ENCODE peak calls at places on chromosomes 2 and 18, in six cellular contexts. Z is chondrocyte, M is AG04449, V is kidney, W is fibroblast of mammary gland, Y is astrocyte of the spinal cord. J is an unnamed sample.

GRCh38 chr2:72024451-72025175 is 123.0 kb downstream of the CYP26B1 start:
- DNase-seq in V (no peak), W (no peak), Y (no peak), Z (peak), M (no peak), J (no peak)

GRCh38 chr2:67295851-67296250 is 101.3 kb upstream of the ETAA1 start:
- DNase-seq in M (no peak), V (no peak), Y (no peak), W (peak), Z (no peak), J (peak)

GRCh38 chr2:106885981-106886915 is at the start of gene ST6GAL2:
- DNase-seq in W (no peak), Z (peak), V (peak), M (no peak), Y (peak), J (no peak)

GRCh38 chr2:88880441-88880953 is 189.0 kb downstream of the RPIA start:
- DNase-seq in Y (peak), Z (no peak), V (no peak), W (peak), M (no peak), J (peak)

GRCh38 chr2:156356006-156356764 is 23.7 kb upstream of the NR4A2 start:
- DNase-seq in Z (no peak), V (no peak), W (peak), M (no peak), Y (peak), J (no peak)

GRCh38 chr18:46657115-46657955 is at the start of gene LOXHD1:
- DNase-seq in Z (no peak), Y (no peak), V (no peak), W (no peak), M (no peak), J (no peak)

GRCh38 chr2:216714412-216714775 is 19.0 kb upstream of the IGFBP5 start:
- DNase-seq in W (peak), Y (peak), M (no peak), Z (no peak), V (no peak), J (no peak)

GRCh38 chr2:120722603-120723421 is 12.9 kb upstream of the GLI2 start:
- DNase-seq in W (peak), V (no peak), M (peak), Z (peak), Y (peak), J (no peak)

GRCh38 chr18:59696311-59697235 is 650 bp downstream of the CCBE1 start:
- DNase-seq in Y (peak), W (peak), Z (no peak), M (no peak), V (no peak), J (no peak)

GRCh38 chr2:223122706-223123265 is 70.8 kb downstream of the KCNE4 start:
- DNase-seq in M (no peak), Z (no peak), Y (no peak), V (no peak), W (no peak), J (no peak)

GRCh38 chr2:191245046-191245868 is at the start of gene MYO1B:
- DNase-seq in Z (no peak), Y (peak), V (peak), M (no peak), W (peak), J (peak)

GRCh38 chr2:38377501-38378258 is 607 bp upstream of the ATL2 start:
- DNase-seq in Z (no peak), M (no peak), Y (peak), W (peak), V (no peak), J (no peak)

GRCh38 chr2:225379861-225380260 is 19.6 kb upstream of the NYAP2 start:
- DNase-seq in M (no peak), W (no peak), V (no peak), Z (no peak), Y (no peak), J (no peak)

GRCh38 chr2:128319773-128320608 is 1.3 kb upstream of the HS6ST1 start:
- DNase-seq in M (no peak), V (peak), Z (peak), W (no peak), Y (no peak), J (peak)

GRCh38 chr2:10901160-10901559 is 10.6 kb upstream of the KCNF1 start:
- DNase-seq in Y (no peak), V (no peak), Z (no peak), W (peak), M (no peak), J (no peak)

GRCh38 chr18:22678486-22678885 is 254.6 kb upstream of the RBBP8 start:
- DNase-seq in Y (peak), W (no peak), V (peak), M (no peak), Z (no peak), J (no peak)

GRCh38 chr18:34990571-34990970 is 50.6 kb upstream of the MAPRE2 start:
- DNase-seq in V (no peak), W (peak), Y (peak), Z (no peak), M (no peak), J (no peak)

GRCh38 chr18:7174359-7175107 is 56.4 kb upstream of the LRRC30 start:
- DNase-seq in Z (no peak), Y (no peak), M (no peak), W (peak), V (no peak), J (peak)

GRCh38 chr2:64937341-64938230 is 51.6 kb upstream of the SLC1A4 start:
- DNase-seq in Y (no peak), M (no peak), Z (no peak), V (peak), W (no peak), J (no peak)

GRCh38 chr2:197911667-197912066 is 107.3 kb downstream of the PLCL1 start:
- DNase-seq in Z (no peak), M (no peak), Y (no peak), V (no peak), W (no peak), J (no peak)

GRCh38 chr2:64661770-64662169 is 8.1 kb upstream of the SERTAD2 start:
- DNase-seq in V (no peak), Y (no peak), M (no peak), W (no peak), Z (no peak), J (no peak)

GRCh38 chr2:152863826-152864225 is 145.4 kb downstream of the ARL6IP6 start:
- DNase-seq in V (no peak), W (no peak), Z (no peak), Y (no peak), M (no peak), J (no peak)

GRCh38 chr18:43893001-43893637 is 615.8 kb upstream of the SYT4 start:
- DNase-seq in Z (no peak), V (no peak), Y (peak), W (peak), M (peak), J (no peak)

GRCh38 chr2:240793313-240794177 is 26.5 kb downstream of the KIF1A start:
- DNase-seq in V (peak), W (no peak), Z (no peak), M (no peak), Y (no peak), J (no peak)

GRCh38 chr2:168365094-168365621 is 90.9 kb upstream of the CERS6 start:
- DNase-seq in V (no peak), Y (no peak), M (no peak), Z (no peak), W (no peak), J (no peak)

GRCh38 chr2:144452169-144453038 is 67.5 kb downstream of the ZEB2 start:
- DNase-seq in V (no peak), Y (peak), M (no peak), W (no peak), Z (no peak), J (no peak)

GRCh38 chr2:232389327-232389726 is 10.8 kb downstream of the ALPP start:
- DNase-seq in M (no peak), W (no peak), Z (peak), Y (peak), V (no peak), J (no peak)

GRCh38 chr2:230429513-230429912 is 13.5 kb downstream of the SP100 start:
- DNase-seq in W (no peak), Z (no peak), V (no peak), Y (no peak), M (no peak), J (no peak)

GRCh38 chr18:48774941-48775340 is 175.8 kb downstream of the SMAD7 start:
- DNase-seq in M (no peak), W (no peak), V (no peak), Z (no peak), Y (no peak), J (no peak)

GRCh38 chr2:68767031-68767961 is 32.7 kb downstream of the ARHGAP25 start:
- DNase-seq in Z (no peak), W (no peak), Y (no peak), V (no peak), M (no peak), J (no peak)

GRCh38 chr2:150167711-150168110 is 319.8 kb downstream of the RND3 start:
- DNase-seq in V (no peak), Z (no peak), Y (peak), W (peak), M (no peak), J (no peak)

GRCh38 chr18:13570856-13571495 is 155.4 kb downstream of the FAM210A start:
- DNase-seq in Z (no peak), W (peak), M (no peak), Y (peak), V (no peak), J (no peak)

DNA sequence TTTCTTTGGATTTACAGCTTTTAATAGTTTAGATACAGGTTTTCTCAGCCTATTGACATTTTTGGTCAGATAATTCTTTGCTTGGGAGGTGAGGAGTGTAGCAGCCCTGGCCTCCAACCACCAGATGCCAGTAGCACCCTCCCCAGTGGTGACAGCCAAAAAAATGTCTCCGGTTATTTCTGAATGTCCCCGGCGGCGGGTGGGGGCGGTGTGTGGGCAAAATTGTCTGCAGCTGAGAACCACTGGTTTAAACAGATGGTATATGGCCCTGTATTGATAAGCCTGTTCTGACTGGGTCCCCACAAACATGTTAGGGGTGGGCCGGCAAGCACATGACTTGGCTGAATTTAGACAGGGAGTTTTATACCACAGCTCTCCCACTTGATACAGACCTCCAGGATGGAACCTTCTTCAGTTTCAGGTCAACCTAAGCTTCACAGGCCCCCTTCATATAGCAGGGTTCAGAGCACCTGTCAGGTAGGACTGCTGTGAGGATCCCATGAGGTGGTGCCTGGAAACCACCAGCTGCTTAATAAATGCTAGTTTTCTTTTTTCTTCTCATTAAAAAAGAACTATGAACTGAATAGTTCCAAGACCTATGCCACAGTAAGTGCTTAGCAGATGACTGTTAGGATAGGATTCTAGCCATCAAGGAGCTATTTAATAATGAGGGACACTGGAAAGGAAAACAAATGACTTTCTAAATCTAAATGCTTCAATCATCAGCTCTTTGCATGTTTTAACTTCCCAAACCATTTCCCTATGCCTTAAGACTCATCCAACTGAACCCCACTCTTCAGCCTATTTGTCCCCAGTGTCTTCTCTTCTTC is 18.1 kb downstream of the LPIN2 start:
- DNase-seq in M (no peak), W (no peak), Z (no peak), Y (no peak), V (no peak), J (peak)
- TF ChIP-seq CTCF in M (peak), W (peak), Z (peak), Y (no peak), V (peak), J (peak)

GRCh38 chr2:49251766-49252165 is 97.5 kb upstream of the FSHR start:
- DNase-seq in Z (no peak), M (peak), W (peak), Y (peak), V (no peak), J (no peak)

GRCh38 chr2:49259926-49260325 is 105.6 kb upstream of the FSHR start:
- DNase-seq in Y (no peak), M (no peak), V (no peak), W (no peak), Z (no peak), J (no peak)

GRCh38 chr2:49254401-49254800 is 100.1 kb upstream of the FSHR start:
- DNase-seq in V (no peak), M (no peak), Y (no peak), Z (no peak), W (no peak), J (no peak)

GRCh38 chr2:49251251-49251650 is 96.9 kb upstream of the FSHR start:
- DNase-seq in Z (no peak), M (no peak), W (no peak), Y (no peak), V (no peak), J (no peak)

GRCh38 chr2:49255325-49256023 is 101.2 kb upstream of the FSHR start:
- DNase-seq in M (no peak), W (peak), Y (no peak), V (no peak), Z (no peak), J (no peak)
- TF ChIP-seq CTCF in M (no peak), W (peak), Y (no peak), V (no peak), Z (peak), J (no peak)

GRCh38 chr2:8653485-8653884 is 28.4 kb upstream of the ID2 start:
- DNase-seq in Z (no peak), M (no peak), Y (no peak), V (peak), W (no peak), J (no peak)
- TF ChIP-seq CTCF in Z (no peak), M (no peak), Y (no peak), V (no peak), W (no peak), J (no peak)

GRCh38 chr2:60820416-60821132 is 60.8 kb upstream of the REL start:
- DNase-seq in M (no peak), V (no peak), W (no peak), Y (no peak), Z (no peak), J (no peak)
- TF ChIP-seq CTCF in M (no peak), V (no peak), W (no peak), Y (no peak), Z (no peak), J (no peak)

GRCh38 chr2:54329482-54330225 is 73.6 kb upstream of the TSPYL6 start:
- DNase-seq in Z (no peak), Y (peak), V (no peak), M (no peak), W (no peak), J (no peak)
- TF ChIP-seq CTCF in Z (no peak), Y (no peak), V (no peak), M (no peak), W (no peak), J (no peak)

GRCh38 chr2:177616066-177616465 is 223.5 kb downstream of the AGPS start:
- DNase-seq in M (no peak), W (no peak), V (no peak), Z (no peak), Y (no peak), J (no peak)

GRCh38 chr2:177616731-177617130 is 224.2 kb downstream of the AGPS start:
- DNase-seq in M (no peak), V (no peak), Y (no peak), W (no peak), Z (no peak), J (no peak)

GRCh38 chr2:177622516-177622915 is 229.9 kb downstream of the AGPS start:
- DNase-seq in Z (no peak), W (no peak), M (no peak), Y (no peak), V (no peak), J (no peak)

GRCh38 chr2:177617849-177618248 is 225.3 kb downstream of the AGPS start:
- DNase-seq in V (no peak), W (no peak), Y (no peak), M (no peak), Z (no peak), J (no peak)

GRCh38 chr2:177618270-177619253 is 226.0 kb downstream of the AGPS start:
- DNase-seq in Y (peak), Z (peak), M (no peak), W (peak), V (peak), J (peak)
- TF ChIP-seq CTCF in Y (no peak), Z (peak), M (no peak), W (no peak), V (no peak), J (no peak)

DNA sequence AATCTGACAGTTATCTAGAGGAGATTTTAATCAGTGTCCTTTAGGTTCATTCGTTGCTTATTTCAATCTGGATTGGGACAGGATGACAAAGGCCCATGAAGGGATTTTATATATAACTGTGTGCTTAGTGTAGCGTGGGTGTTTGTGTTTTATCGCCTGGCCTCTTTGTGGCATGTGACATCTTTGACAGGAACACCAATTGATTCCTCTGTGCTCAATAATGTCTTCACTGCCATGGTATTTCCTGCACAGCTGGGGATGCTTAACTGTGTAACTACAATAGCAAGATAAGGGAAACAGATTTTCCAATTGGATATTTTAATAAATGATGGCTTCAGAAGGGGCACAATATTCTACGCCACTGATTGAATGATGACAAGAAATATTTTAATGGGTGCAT is 160.3 kb downstream of the AGAP1 start:
- DNase-seq in W (no peak), Y (no peak), M (no peak), V (no peak), Z (no peak), J (no peak)
- TF ChIP-seq CTCF in W (no peak), Y (no peak), M (no peak), V (no peak), Z (no peak), J (no peak)

GRCh38 chr2:2809771-2810170 is 478.7 kb upstream of the MYT1L start:
- DNase-seq in M (no peak), Y (no peak), W (no peak), Z (no peak), V (peak), J (no peak)

GRCh38 chr2:2810504-2810903 is 479.4 kb upstream of the MYT1L start:
- DNase-seq in W (no peak), Y (no peak), V (peak), Z (no peak), M (no peak), J (no peak)

GRCh38 chr2:2812117-2812516 is 481.0 kb upstream of the MYT1L start:
- DNase-seq in Z (no peak), W (no peak), V (peak), M (no peak), Y (no peak), J (no peak)

GRCh38 chr2:2808551-2809058 is 477.5 kb upstream of the MYT1L start:
- DNase-seq in Z (no peak), Y (no peak), V (peak), M (no peak), W (no peak), J (no peak)

DNA sequence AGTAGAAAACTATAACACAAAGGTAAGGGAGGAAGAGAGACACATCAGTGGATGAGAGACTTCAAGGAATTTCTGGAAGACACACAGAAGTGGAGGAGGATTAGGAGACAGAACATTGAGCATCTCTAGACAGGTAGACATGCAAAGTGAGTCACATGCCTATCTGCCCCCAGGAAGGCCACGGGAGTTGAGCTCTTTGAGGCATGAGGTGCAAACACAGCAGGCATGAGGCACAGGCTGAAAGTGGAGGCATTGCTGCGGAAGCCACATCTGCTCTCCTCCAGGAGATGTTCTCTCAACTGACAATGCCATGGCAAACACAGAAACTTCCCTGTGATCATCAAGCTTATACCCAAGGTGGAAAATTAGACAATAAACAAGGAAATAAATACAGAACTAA is 481.6 kb upstream of the MYT1L start:
- DNase-seq in V (peak), M (no peak), Z (no peak), W (no peak), Y (no peak), J (no peak)
- TF ChIP-seq CTCF in V (no peak), M (no peak), Z (no peak), W (no peak), Y (no peak), J (no peak)

GRCh38 chr2:101401906-101402305 is 14.6 kb upstream of the CREG2 start:
- DNase-seq in Z (no peak), Y (no peak), V (no peak), W (no peak), M (no peak), J (no peak)
- TF ChIP-seq CTCF in Z (peak), Y (no peak), V (no peak), W (no peak), M (no peak), J (no peak)

GRCh38 chr18:74965682-74966081 is 243.3 kb downstream of the PTGR3 start:
- DNase-seq in V (no peak), W (no peak), M (no peak), Z (no peak), Y (no peak), J (no peak)

DNA sequence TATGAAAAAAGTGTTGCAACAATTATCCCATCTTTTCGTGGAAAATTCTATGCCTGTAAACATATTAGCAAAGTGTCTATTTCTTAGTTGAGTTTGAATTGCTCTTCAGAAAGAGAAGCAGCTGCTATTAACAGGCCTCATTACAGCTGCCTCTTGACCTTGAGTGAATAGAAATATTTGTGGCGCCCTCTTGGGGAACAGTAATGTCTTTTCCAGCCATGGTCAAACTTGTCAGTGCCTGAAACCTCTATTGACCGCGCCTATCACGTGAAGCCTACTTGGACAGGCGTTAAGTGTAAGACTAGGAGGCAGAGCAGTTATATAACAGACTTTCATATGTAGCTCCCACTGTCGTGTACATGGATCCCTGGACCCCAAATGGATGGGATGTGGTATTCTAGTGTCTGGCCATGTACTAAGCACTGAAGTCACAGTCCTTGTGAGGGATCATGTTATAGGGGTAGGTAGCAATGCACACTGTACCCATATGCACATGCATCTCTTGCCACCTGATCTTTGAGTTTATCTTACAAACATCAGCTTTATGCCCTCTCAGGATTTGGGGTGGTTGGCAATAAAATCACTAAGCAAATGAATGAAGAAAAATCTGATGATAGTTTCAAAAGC is 245.0 kb downstream of the PTGR3 start:
- DNase-seq in V (no peak), W (peak), Y (peak), M (no peak), Z (no peak), J (peak)
- TF ChIP-seq CTCF in V (no peak), W (peak), Y (peak), M (peak), Z (peak), J (peak)

J was measured in Caco-2.